ENCODE peak calls at places on chromosomes 6 and 20, in five cellular contexts. R is dorsolateral prefrontal cortex, T is cardiac muscle cell, E is transverse colon, Q is lower lobe of right lung. I is an unnamed sample.

GRCh38 chr6:15147827-15148226 is 98.0 kb upstream of the JARID2 start:
- DNase-seq in R (no peak), E (no peak), T (no peak), Q (no peak), I (no peak)

GRCh38 chr6:53643481-53643965 is 22.0 kb downstream of the KLHL31 start:
- DNase-seq in T (no peak), Q (no peak), E (no peak), R (no peak), I (no peak)

GRCh38 chr6:31285496-31285895 is 13.6 kb upstream of the HLA-C start:
- DNase-seq in R (no peak), Q (no peak), E (no peak), T (no peak), I (no peak)

GRCh38 chr20:22027423-22027822 is 322.0 kb downstream of the PAX1 start:
- DNase-seq in T (no peak), E (no peak), R (no peak), Q (no peak), I (no peak)

GRCh38 chr20:38167851-38168760 is 3.0 kb upstream of the TGM2 start:
- DNase-seq in Q (peak), R (no peak), E (peak), T (peak), I (peak)

GRCh38 chr6:123380257-123380656 is 256.5 kb downstream of the TRDN start:
- DNase-seq in E (no peak), R (no peak), T (peak), Q (no peak), I (no peak)

GRCh38 chr6:16712250-16712930 is 48.9 kb downstream of the ATXN1 start:
- DNase-seq in T (no peak), Q (no peak), R (no peak), E (no peak), I (no peak)

GRCh38 chr20:45937765-45938164 is 3.3 kb downstream of the PCIF1 start:
- DNase-seq in Q (no peak), E (no peak), R (no peak), T (no peak), I (no peak)

GRCh38 chr20:39117486-39117885 is 155.3 kb downstream of the DHX35 start:
- DNase-seq in Q (no peak), R (no peak), E (no peak), T (peak), I (peak)

GRCh38 chr6:19037607-19038006 is 650.5 kb downstream of the RNF144B start:
- DNase-seq in R (no peak), T (no peak), Q (no peak), E (no peak), I (no peak)

GRCh38 chr20:33277471-33278441 is 5.3 kb upstream of the BPIFB1 start:
- DNase-seq in Q (no peak), E (no peak), T (peak), R (no peak), I (no peak)

GRCh38 chr6:143632894-143633293 is 44.9 kb upstream of the PHACTR2 start:
- DNase-seq in Q (no peak), T (no peak), R (no peak), E (no peak), I (no peak)

GRCh38 chr20:21682576-21682975 is 22.9 kb upstream of the PAX1 start:
- DNase-seq in R (no peak), T (no peak), E (no peak), Q (no peak), I (no peak)

GRCh38 chr6:17226766-17227338 is 54.3 kb upstream of the RBM24 start:
- DNase-seq in Q (no peak), T (no peak), E (no peak), R (no peak), I (no peak)

GRCh38 chr6:88165877-88166492 is at the start of gene CNR1:
- DNase-seq in E (peak), T (peak), R (no peak), Q (peak), I (peak)

GRCh38 chr20:44728835-44729342 is 13.7 kb downstream of the CCN5 start:
- DNase-seq in R (no peak), E (no peak), T (peak), Q (peak), I (peak)

GRCh38 chr6:131950767-131951575 is at the start of gene CCN2:
- DNase-seq in E (peak), T (peak), Q (peak), R (peak), I (peak)

GRCh38 chr20:9112541-9113515 is 43.9 kb downstream of the PLCB4 start:
- DNase-seq in R (no peak), Q (no peak), E (no peak), T (peak), I (peak)

GRCh38 chr20:8914421-8914820 is 154.5 kb upstream of the PLCB4 start:
- DNase-seq in E (no peak), Q (no peak), R (no peak), T (no peak), I (no peak)

GRCh38 chr6:38141716-38142115 is 322.2 kb downstream of the ZFAND3 start:
- DNase-seq in E (no peak), R (no peak), Q (no peak), T (no peak), I (no peak)

GRCh38 chr6:13914346-13914745 is 10.4 kb upstream of the RNF182 start:
- DNase-seq in T (peak), E (no peak), R (no peak), Q (no peak), I (no peak)

GRCh38 chr6:100880149-100880900 is 804 bp downstream of the ASCC3 start:
- DNase-seq in Q (no peak), R (no peak), E (no peak), T (peak), I (peak)

GRCh38 chr6:122730775-122731386 is 48.6 kb upstream of the FABP7 start:
- DNase-seq in Q (no peak), T (peak), E (no peak), R (no peak), I (peak)

GRCh38 chr20:48384147-48384818 is 443.5 kb downstream of the PREX1 start:
- DNase-seq in Q (no peak), E (no peak), T (no peak), R (no peak), I (peak)

GRCh38 chr6:41132254-41132653 is 21.9 kb downstream of the TREML1 start:
- DNase-seq in Q (no peak), R (no peak), E (no peak), T (no peak), I (no peak)

GRCh38 chr6:16491666-16492322 is 253.4 kb downstream of the GMPR start:
- DNase-seq in T (no peak), Q (no peak), R (no peak), E (no peak), I (no peak)

GRCh38 chr6:15661815-15662245 is 998 bp downstream of the DTNBP1 start:
- DNase-seq in E (no peak), T (no peak), Q (no peak), R (no peak), I (peak)

GRCh38 chr6:159809149-159809548 is 9.1 kb downstream of the PNLDC1 start:
- DNase-seq in E (no peak), T (no peak), Q (no peak), R (no peak), I (no peak)

DNA sequence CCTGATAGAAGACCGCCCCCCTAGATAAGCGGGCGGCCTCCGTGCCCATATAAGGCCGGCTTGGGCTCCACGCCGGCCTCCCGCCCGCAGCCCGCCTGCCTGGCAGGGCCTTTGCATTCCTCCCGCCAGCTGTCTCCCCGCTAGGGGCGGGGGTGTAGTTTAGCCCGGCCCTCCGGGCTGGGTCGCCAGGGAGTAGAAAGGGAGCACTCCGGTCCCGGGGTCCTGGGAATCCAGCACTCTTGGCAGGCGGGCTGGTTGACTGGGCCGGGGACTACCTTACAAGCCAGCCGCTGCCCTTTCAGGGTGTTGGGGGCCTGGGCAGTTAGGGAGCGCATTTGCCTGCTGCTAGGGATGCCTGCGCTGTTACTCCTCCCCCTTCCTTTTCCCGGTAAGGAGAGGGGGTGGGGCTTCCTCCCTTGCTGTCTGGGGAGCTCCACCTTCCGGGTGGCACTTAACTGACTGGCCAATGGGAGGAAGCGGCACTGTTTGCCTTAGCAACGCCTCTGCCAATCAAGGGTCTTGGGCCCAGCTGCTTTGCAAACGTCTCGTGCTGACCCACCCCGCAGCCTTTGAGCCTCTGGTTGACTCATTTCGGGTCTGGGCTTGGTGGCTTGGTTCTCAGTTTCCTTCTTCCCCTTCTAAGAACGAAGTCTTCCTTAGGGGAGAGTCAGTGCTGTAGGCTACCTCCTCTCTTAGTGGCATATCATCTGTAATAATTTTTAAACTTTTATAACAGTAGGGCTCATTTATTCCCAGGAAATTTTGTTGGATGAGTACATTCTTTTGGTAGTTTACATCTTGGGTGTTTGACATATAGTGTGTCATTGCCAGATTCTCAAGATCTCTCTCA is 3.4 kb downstream of the SRF start:
- DNase-seq in Q (peak), R (peak), T (peak), E (peak), I (peak)
- TF ChIP-seq CTCF in Q (peak), R (peak), T (peak), E (peak), I (no peak)

GRCh38 chr6:154580397-154581135 is 70.1 kb upstream of the CNKSR3 start:
- DNase-seq in E (no peak), T (no peak), R (no peak), Q (no peak), I (no peak)

GRCh38 chr6:154579046-154579823 is 68.8 kb upstream of the CNKSR3 start:
- DNase-seq in R (no peak), E (no peak), T (peak), Q (no peak), I (peak)

GRCh38 chr6:154578004-154578559 is 67.6 kb upstream of the CNKSR3 start:
- DNase-seq in Q (no peak), E (no peak), T (no peak), R (no peak), I (no peak)

GRCh38 chr6:154582696-154583095 is 72.2 kb upstream of the CNKSR3 start:
- DNase-seq in E (no peak), T (no peak), Q (no peak), R (no peak), I (no peak)

DNA sequence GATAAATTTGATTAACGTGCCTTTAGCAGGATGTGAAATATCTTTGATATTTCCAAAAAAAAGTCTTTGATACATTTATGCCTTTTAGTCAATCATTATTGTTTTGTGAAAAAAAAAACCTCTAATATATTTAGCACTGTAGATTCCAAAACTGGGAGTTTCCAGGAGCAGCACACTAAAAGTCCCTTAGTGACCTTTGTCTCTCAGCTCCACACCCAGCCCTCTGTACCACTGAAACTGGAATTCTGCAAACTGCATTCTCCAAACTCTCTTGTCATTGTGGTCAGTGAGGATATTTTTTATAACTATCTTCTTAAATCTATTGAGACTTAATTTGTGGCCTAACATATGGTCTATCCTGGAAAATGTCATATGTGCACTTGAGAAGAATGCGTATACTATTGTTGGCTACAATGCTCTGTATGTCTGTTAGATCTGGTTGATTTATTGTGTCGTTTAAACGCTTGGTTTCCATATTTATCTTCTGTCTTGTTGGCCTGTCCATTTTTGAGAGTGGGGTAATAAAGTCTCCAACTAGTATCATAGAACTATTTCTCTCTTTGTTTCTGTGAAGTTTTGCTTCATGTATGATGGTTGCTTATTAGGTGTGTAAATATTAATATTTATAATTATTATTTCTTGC is 73.2 kb upstream of the CNKSR3 start:
- DNase-seq in E (peak), T (no peak), R (no peak), Q (no peak), I (no peak)
- H3K27ac ChIP-seq in E (peak), T (no peak), R (no peak), Q (no peak), I (no peak)

GRCh38 chr6:135532559-135532958 is 35.0 kb upstream of the AHI1 start:
- DNase-seq in E (no peak), Q (no peak), T (no peak), R (no peak), I (no peak)

GRCh38 chr6:135537782-135538301 is 40.3 kb upstream of the AHI1 start:
- DNase-seq in R (no peak), T (peak), Q (no peak), E (no peak), I (peak)

GRCh38 chr6:135531954-135532490 is 34.5 kb upstream of the AHI1 start:
- DNase-seq in T (no peak), R (no peak), E (no peak), Q (no peak), I (no peak)

GRCh38 chr6:135534773-135535380 is 37.3 kb upstream of the AHI1 start:
- DNase-seq in E (no peak), Q (no peak), T (peak), R (no peak), I (no peak)

DNA sequence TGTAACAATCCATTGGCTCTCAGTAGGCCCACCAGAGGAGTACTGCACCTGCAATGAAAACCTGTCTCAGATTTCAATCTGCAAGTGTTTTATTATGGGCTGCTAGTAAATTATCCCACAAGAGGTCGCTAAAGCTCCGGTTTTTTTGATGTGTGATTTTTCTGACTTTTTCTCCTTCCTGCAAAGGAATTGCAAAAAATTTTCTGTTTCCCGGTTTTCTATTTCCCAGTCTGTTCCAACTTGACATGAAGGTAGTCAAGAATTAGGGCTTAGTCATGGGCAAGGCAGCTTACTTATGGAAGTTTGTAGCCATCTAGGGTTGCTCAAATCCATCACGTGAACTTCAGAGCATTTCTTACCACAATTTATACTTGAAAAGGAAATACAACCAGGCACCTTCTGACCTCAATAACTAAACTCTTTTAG is 38.5 kb upstream of the AHI1 start:
- DNase-seq in R (no peak), E (no peak), Q (no peak), T (peak), I (peak)
- TF ChIP-seq CTCF in R (peak), E (peak), Q (peak), T (peak), I (peak)

GRCh38 chr6:82362868-82363267 is 749 bp upstream of the TPBG start:
- DNase-seq in T (peak), E (no peak), Q (no peak), R (no peak), I (peak)

GRCh38 chr6:82363368-82364086 is at the start of gene TPBG:
- DNase-seq in T (peak), R (no peak), Q (peak), E (peak), I (peak)

GRCh38 chr6:82362144-82362543 is 1.5 kb upstream of the TPBG start:
- DNase-seq in R (no peak), T (no peak), E (no peak), Q (no peak), I (no peak)

GRCh38 chr6:82364087-82365010 is 732 bp downstream of the TPBG start:
- DNase-seq in R (no peak), Q (peak), E (peak), T (peak), I (peak)

DNA sequence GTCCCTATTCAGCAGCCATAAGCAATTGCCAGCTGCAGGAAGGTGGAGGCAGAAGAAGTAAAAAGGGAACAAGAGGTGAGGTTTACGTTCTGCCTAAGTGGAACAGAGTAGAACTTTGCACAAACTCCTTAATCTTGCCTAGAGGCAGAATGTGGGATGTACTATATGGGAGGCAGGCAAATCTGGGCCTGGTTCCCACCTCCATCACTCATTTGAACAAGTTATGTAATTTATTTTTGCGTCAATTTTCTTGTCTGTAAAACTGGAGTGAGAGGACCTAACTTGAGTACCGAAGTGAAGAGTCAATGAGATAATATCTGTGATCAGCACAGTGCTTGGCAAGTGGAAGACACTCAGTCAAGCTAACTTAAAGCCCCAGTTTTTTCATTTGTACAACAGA is 2.0 kb upstream of the TPBG start:
- DNase-seq in R (no peak), T (no peak), E (no peak), Q (no peak), I (no peak)
- H3K27ac ChIP-seq in R (no peak), T (no peak), E (no peak), Q (no peak), I (no peak)

DNA sequence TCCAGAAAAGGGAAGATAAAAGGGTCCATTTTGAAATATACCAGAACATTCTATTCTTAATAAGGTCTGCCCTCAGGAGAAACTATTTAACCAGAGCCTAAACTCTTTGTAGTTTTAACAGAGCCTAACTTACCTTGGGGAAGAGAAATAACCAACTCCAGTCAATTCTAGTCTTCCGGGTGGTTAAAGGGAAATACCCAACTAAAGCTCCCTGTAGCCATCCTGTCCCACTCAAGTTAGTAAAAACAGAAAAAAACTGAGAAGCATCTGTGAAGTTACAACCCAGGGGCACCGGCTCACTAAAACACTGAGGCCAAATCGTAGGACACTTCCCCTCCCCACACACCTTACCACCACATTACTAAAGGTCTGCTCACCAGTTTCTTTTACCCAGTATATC is 23.7 kb downstream of the CEP85L start:
- DNase-seq in R (no peak), Q (no peak), T (no peak), E (no peak), I (no peak)
- TF ChIP-seq CTCF in R (no peak), Q (no peak), T (no peak), E (no peak), I (no peak)

DNA sequence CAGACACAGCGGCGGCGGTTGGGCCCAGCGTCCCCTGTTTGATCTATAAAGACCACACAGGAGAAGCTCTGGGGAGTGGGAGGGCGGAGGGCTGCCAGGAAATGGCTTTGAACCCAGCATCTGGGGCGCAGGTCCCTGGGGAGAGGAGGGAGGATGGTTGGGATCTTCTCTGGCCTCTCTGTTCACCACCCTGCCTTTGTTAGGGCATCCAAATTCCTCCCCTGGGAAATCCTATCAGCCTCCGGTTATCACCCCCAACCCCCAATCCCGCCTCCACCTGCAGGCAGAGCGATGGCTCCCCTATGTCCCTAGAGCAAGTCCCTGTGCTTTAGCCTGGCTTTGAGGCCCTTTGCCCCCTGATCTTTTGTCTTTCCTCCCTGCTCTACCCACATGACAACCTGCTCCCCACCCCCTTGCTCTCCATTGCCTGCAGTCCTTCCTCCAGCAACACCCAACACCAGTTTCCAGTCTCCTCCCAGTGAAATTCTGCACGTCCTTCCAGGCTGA is 7.1 kb downstream of the XKR7 start:
- DNase-seq in R (no peak), Q (no peak), E (no peak), T (no peak), I (no peak)
- H3K27ac ChIP-seq in R (no peak), Q (no peak), E (no peak), T (no peak), I (no peak)

DNA sequence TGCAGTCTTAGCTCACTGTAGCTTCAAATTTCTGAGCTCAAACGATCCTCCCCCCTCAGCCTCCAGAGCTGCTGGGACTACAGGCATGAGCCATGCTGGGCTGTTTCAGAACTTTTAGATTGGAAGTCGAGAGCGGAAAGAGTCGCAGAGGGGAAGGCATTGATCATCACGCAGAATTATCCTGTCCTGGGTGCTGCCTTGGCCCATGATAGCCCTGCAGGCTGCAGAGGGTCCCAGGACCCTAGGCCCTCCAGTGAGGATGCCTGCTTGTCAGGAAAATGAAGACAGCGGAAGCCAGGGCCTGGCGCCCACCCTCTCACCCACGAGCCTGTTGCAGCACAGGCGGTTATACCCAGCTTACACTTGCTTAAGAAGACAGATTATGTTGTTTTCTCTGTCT is 9.1 kb downstream of the TMEM181 start:
- DNase-seq in R (peak), T (no peak), Q (no peak), E (no peak), I (no peak)
- TF ChIP-seq CTCF in R (no peak), T (no peak), Q (no peak), E (no peak), I (no peak)